ENCODE peak calls at places on chromosomes 7 and 10, in eight cellular contexts. I, Q, W, K, Z, L, A and O are unnamed samples.
A peak's percentile ranks its signal among the peaks of the same experiment; 100 is the strongest.

GRCh38 chr10:44293306-44293778 is 91.6 kb downstream of the CXCL12 start:
- DNase-seq in I (no peak), Q (no peak), W (no peak), K (no peak), Z (no peak), L (no peak), A (no peak), O (no peak)

GRCh38 chr7:34096135-34096775 is 190.9 kb downstream of the BMPER start:
- DNase-seq in I (no peak), Q (no peak), W (no peak), K (no peak), Z (peak; percentile 99), L (no peak), A (no peak), O (peak; percentile 97)

GRCh38 chr10:32341596-32341995 is 5.4 kb downstream of the EPC1 start:
- DNase-seq in I (no peak), Q (no peak), W (no peak), K (no peak), Z (no peak), L (no peak), A (no peak), O (no peak)

GRCh38 chr7:109322833-109323232 is 753.2 kb downstream of the DNAJB9 start:
- DNase-seq in I (no peak), Q (no peak), W (no peak), K (no peak), Z (no peak), L (no peak), A (no peak), O (no peak)

GRCh38 chr10:67790534-67791408 is 47.2 kb downstream of the DNAJC12 start:
- DNase-seq in I (no peak), Q (no peak), W (no peak), K (no peak), Z (peak; percentile 71), L (no peak), A (no peak), O (peak; percentile 63)

GRCh38 chr7:42128703-42129102 is 108.3 kb downstream of the GLI3 start:
- DNase-seq in I (no peak), Q (no peak), W (no peak), K (no peak), Z (peak; percentile 23), L (no peak), A (no peak), O (peak; percentile 32)

GRCh38 chr7:138753611-138754010 is 44.2 kb upstream of the TMEM213 start:
- DNase-seq in I (no peak), Q (no peak), W (no peak), K (no peak), Z (no peak), L (no peak), A (no peak), O (no peak)

GRCh38 chr7:152103691-152104090 is 78.2 kb downstream of the GALNT11 start:
- DNase-seq in I (no peak), Q (no peak), W (no peak), K (no peak), Z (no peak), L (no peak), A (no peak), O (no peak)

GRCh38 chr7:22921386-22922086 is 92.4 kb downstream of the HYCC1 start:
- DNase-seq in I (no peak), Q (no peak), W (no peak), K (no peak), Z (no peak), L (no peak), A (no peak), O (no peak)

GRCh38 chr10:88418871-88419270 is 164.2 kb downstream of the RNLS start:
- DNase-seq in I (no peak), Q (no peak), W (no peak), K (no peak), Z (no peak), L (no peak), A (no peak), O (no peak)

GRCh38 chr7:16754869-16755317 is 1.3 kb downstream of the TSPAN13 start:
- DNase-seq in I (no peak), Q (no peak), W (no peak), K (no peak), Z (no peak), L (no peak), A (no peak), O (no peak)

GRCh38 chr10:131198843-131199242 is 112.7 kb downstream of the TCERG1L start:
- DNase-seq in I (no peak), Q (no peak), W (no peak), K (no peak), Z (no peak), L (no peak), A (no peak), O (no peak)

GRCh38 chr10:117548191-117548668 is 5.7 kb downstream of the EMX2 start:
- DNase-seq in I (no peak), Q (no peak), W (no peak), K (no peak), Z (no peak), L (no peak), A (no peak), O (no peak)

GRCh38 chr7:103446046-103446520 is at the start of gene SLC26A5:
- DNase-seq in I (peak; percentile 2), Q (peak; percentile 65), W (no peak), K (no peak), Z (no peak), L (no peak), A (peak; percentile 29), O (no peak)